ENCODE peak calls at places on chromosomes 12 and 14, in eight cellular contexts. X is GM10248, W is A549, N is IMR-90, U is glutamatergic neuron, H is astrocyte, F is endothelial cell, J is breast epithelium. O is an unnamed sample.
A peak's percentile ranks its signal among the peaks of the same experiment; 100 is the strongest.

GRCh38 chr14:98070521-98070920 is 1201.5 kb downstream of the BCL11B start:
- DNase-seq in X (no peak), W (no peak), N (no peak), U (no peak), H (no peak), F (no peak), J (no peak), O (no peak)

GRCh38 chr14:89544636-89545301 is 127.7 kb upstream of the FOXN3 start:
- DNase-seq in X (no peak), W (no peak), N (peak; percentile 47), U (no peak), H (no peak), F (no peak), J (no peak), O (no peak)

GRCh38 chr12:32605326-32606095 is 73.6 kb upstream of the DNM1L start:
- DNase-seq in X (no peak), W (no peak), N (no peak), U (no peak), H (no peak), F (no peak), J (no peak), O (no peak)

GRCh38 chr14:62209287-62209899 is 447.2 kb downstream of the SNAPC1 start:
- DNase-seq in X (no peak), W (no peak), N (peak; percentile 89), U (no peak), H (peak; percentile 87), F (no peak), J (no peak), O (no peak)

GRCh38 chr14:43184540-43184939 is 1322.5 kb downstream of the FSCB start:
- DNase-seq in X (no peak), W (no peak), N (no peak), U (no peak), H (no peak), F (no peak), J (no peak), O (no peak)

GRCh38 chr12:69000540-69001243 is 67.7 kb upstream of the CPM start:
- DNase-seq in X (no peak), W (no peak), N (peak; percentile 70), U (no peak), H (peak; percentile 66), F (no peak), J (no peak), O (no peak)

GRCh38 chr14:26163761-26164160 is 434.1 kb downstream of the NOVA1 start:
- DNase-seq in X (no peak), W (peak; percentile 28), N (peak; percentile 20), U (no peak), H (peak; percentile 21), F (peak; percentile 6), J (no peak), O (no peak)

GRCh38 chr14:55731881-55732498 is 152.0 kb downstream of the KTN1 start:
- DNase-seq in X (no peak), W (no peak), N (peak; percentile 24), U (peak; percentile 58), H (no peak), F (peak; percentile 59), J (no peak), O (no peak)

GRCh38 chr12:114913871-114914801 is 230.2 kb upstream of the TBX3 start:
- DNase-seq in X (no peak), W (peak; percentile 82), N (peak; percentile 65), U (no peak), H (peak; percentile 57), F (no peak), J (no peak), O (no peak)

GRCh38 chr12:128578045-128578444 is 245.7 kb downstream of the SLC15A4 start:
- DNase-seq in X (no peak), W (no peak), N (no peak), U (no peak), H (no peak), F (no peak), J (no peak), O (no peak)

GRCh38 chr12:87253157-87253556 is 776.0 kb downstream of the C12orf50 start:
- DNase-seq in X (no peak), W (peak; percentile 18), N (no peak), U (no peak), H (no peak), F (no peak), J (no peak), O (no peak)

GRCh38 chr12:60529723-60530122 is 933.9 kb downstream of the SLC16A7 start:
- DNase-seq in X (no peak), W (no peak), N (no peak), U (no peak), H (no peak), F (no peak), J (no peak), O (no peak)

GRCh38 chr12:57954768-57955167 is 13.4 kb downstream of the ATP23 start:
- DNase-seq in X (no peak), W (no peak), N (no peak), U (no peak), H (no peak), F (no peak), J (no peak), O (no peak)

GRCh38 chr12:20314325-20314724 is 54.0 kb upstream of the PDE3A start:
- DNase-seq in X (no peak), W (no peak), N (peak; percentile 21), U (no peak), H (peak; percentile 43), F (no peak), J (no peak), O (no peak)

GRCh38 chr14:67704484-67705089 is 2.9 kb downstream of the RDH12 start:
- DNase-seq in X (peak; percentile 67), W (peak; percentile 73), N (peak; percentile 54), U (no peak), H (peak; percentile 12), F (peak; percentile 34), J (no peak), O (no peak)

GRCh38 chr14:23640524-23641141 is 4.5 kb downstream of the DHRS2 start:
- DNase-seq in X (peak; percentile 2), W (no peak), N (peak; percentile 49), U (no peak), H (no peak), F (no peak), J (no peak), O (no peak)

GRCh38 chr12:23253191-23253590 is 628.2 kb downstream of the ETNK1 start:
- DNase-seq in X (no peak), W (no peak), N (no peak), U (no peak), H (no peak), F (no peak), J (no peak), O (no peak)

GRCh38 chr14:77310041-77310440 is 10.6 kb downstream of the POMT2 start:
- DNase-seq in X (no peak), W (no peak), N (peak; percentile 33), U (no peak), H (peak; percentile 28), F (no peak), J (no peak), O (no peak)

GRCh38 chr14:89543420-89543790 is 126.4 kb upstream of the FOXN3 start:
- DNase-seq in X (no peak), W (no peak), N (no peak), U (peak; percentile 46), H (peak; percentile 44), F (no peak), J (no peak), O (no peak)

GRCh38 chr12:49825360-49825970 is 2.7 kb downstream of the NCKAP5L start:
- DNase-seq in X (no peak), W (no peak), N (peak; percentile 73), U (no peak), H (peak; percentile 49), F (no peak), J (no peak), O (no peak)

GRCh38 chr14:73458219-73458976 is at the start of gene NUMB:
- DNase-seq in X (peak; percentile 96), W (peak; percentile 100), N (peak; percentile 100), U (peak; percentile 94), H (peak; percentile 100), F (peak; percentile 92), J (peak; percentile 98), O (peak; percentile 93)
- TF ChIP-seq CTCF in X (no peak), W (no peak), N (no peak), U (no peak), H (no peak), F (no peak), J (peak; percentile 31), O (no peak)

GRCh38 chr14:27553820-27554219 is 956.0 kb upstream of the NOVA1 start:
- DNase-seq in X (no peak), W (peak; percentile 5), N (no peak), U (no peak), H (no peak), F (no peak), J (no peak), O (no peak)
- TF ChIP-seq CTCF in X (no peak), W (no peak), N (no peak), U (no peak), H (no peak), F (no peak), J (no peak), O (no peak)

DNA sequence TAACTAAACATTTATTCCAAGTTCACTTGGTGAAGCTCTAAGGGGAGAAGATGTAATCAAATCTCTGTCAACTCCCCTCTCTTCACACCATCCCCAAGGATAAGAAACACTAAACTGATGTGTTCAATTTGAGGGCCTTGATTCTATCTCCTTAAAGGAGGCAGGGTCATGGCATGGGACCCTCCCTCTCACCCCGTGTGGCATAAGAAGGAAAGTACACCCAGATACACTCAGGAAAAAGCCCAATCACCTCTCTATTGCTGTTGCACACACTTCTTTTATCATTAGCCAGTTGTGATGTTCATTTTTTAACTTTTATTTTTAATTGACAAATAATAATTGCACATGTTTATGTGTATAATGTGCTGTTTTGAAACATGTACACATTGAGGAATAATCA is 35.1 kb downstream of the WASHC3 start:
- DNase-seq in X (no peak), W (no peak), N (no peak), U (no peak), H (no peak), F (no peak), J (no peak), O (no peak)
- TF ChIP-seq CTCF in X (no peak), W (no peak), N (no peak), U (peak; percentile 12), H (no peak), F (no peak), J (no peak), O (no peak)

DNA sequence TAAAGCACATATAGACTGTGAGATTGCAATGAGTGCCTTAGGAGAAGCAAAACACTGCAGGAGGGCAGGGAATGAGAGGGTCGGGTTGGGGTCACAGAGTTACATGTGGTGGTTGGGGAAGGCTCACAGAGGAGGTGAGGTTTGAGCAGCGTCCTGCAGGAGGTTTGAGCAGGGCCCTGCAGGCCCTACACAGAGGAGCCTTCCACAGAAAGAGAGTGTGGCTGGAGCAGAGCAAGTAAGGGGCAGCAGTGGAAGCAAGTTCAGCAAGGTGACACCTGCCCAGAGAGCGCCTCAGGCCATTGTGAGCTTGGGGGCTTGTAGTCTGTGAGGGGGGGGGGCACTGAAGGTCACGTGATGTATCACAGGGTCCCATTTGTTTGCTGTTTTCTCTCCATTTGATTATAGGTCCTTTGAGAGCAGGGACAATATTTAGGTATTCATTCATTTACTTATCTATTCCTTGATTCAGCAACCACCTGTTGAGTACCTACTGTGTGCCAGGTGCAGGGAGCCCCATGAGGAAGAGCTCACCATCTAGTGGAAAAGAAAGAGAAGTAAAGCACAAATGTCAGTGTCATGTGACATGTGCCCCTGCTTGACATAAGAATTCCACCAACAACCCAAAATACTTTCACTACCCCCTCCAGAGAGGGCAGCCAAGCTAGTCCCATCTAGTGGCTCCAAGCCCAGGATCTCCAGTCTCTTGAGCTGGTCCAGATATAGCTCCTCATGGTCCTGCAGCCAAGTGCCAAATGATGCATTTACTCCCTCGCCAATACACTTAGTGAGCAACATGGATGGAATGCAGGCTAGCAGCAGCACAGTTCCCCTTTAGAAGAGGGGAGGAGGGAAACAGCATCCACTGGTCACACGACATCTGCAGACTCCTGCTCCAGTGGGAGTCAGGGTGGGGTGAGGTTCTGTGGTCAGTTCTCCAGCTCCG is 56.8 kb downstream of the GALNT16 start:
- DNase-seq in X (no peak), W (peak; percentile 85), N (peak; percentile 98), U (no peak), H (peak; percentile 99), F (no peak), J (no peak), O (peak; percentile 34)
- TF ChIP-seq CTCF in X (no peak), W (no peak), N (no peak), U (no peak), H (no peak), F (no peak), J (no peak), O (no peak)